ENCODE peak calls at places on chromosomes 16 and 17, in four cellular contexts. P is ACHN, B is HTR-8/SVneo, J is DMS153. M is an unnamed sample.

GRCh38 chr16:84738255-84739038 is 38.6 kb downstream of the USP10 start:
- DNase-seq in B (peak), P (peak), J (peak), M (peak)

GRCh38 chr16:11543676-11544393 is 42.9 kb downstream of the LITAF start:
- DNase-seq in J (no peak), P (no peak), B (no peak), M (no peak)

GRCh38 chr16:49269231-49269630 is 12.4 kb downstream of the CBLN1 start:
- DNase-seq in J (no peak), B (no peak), P (no peak), M (no peak)

GRCh38 chr17:82399601-82400101 is 18.5 kb upstream of the HEXD start:
- DNase-seq in B (no peak), J (no peak), P (no peak), M (no peak)

GRCh38 chr17:41579484-41580243 is 7.0 kb downstream of the KRT14 start:
- DNase-seq in J (peak), P (peak), B (peak), M (peak)

GRCh38 chr16:83878838-83879237 is 20.1 kb upstream of the MLYCD start:
- DNase-seq in J (no peak), B (peak), P (peak), M (peak)

GRCh38 chr16:89268987-89269735 is 51.7 kb downstream of the ZNF778 start:
- DNase-seq in P (peak), B (no peak), J (no peak), M (no peak)

GRCh38 chr16:57889960-57890751 is 80.8 kb downstream of the CNGB1 start:
- DNase-seq in J (no peak), P (no peak), B (no peak), M (no peak)

GRCh38 chr17:58059141-58059540 is 24.1 kb upstream of the DYNLL2 start:
- DNase-seq in B (no peak), P (no peak), J (no peak), M (no peak)

GRCh38 chr17:12673788-12674187 is 8.1 kb downstream of the MYOCD start:
- DNase-seq in P (no peak), J (no peak), B (no peak), M (no peak)

GRCh38 chr17:81868674-81869220 is 2.4 kb downstream of the ARHGDIA start:
- DNase-seq in P (peak), B (peak), J (no peak), M (peak)

GRCh38 chr17:60392845-60393702 is 1.1 kb upstream of the USP32 start:
- DNase-seq in B (peak), P (peak), J (peak), M (peak)

GRCh38 chr16:27429330-27429871 is 27.4 kb downstream of the IL21R start:
- DNase-seq in P (no peak), B (no peak), J (no peak), M (no peak)

GRCh38 chr17:81925860-81926450 is 1.6 kb downstream of the MAFG start:
- DNase-seq in B (no peak), P (no peak), J (no peak), M (no peak)

GRCh38 chr16:26645629-26646028 is 421.1 kb upstream of the C16orf82 start:
- DNase-seq in B (no peak), P (peak), J (no peak), M (no peak)

GRCh38 chr17:29562615-29563014 is 4.2 kb downstream of the ABHD15 start:
- DNase-seq in J (no peak), B (no peak), P (no peak), M (no peak)

GRCh38 chr16:85517154-85517553 is 96.0 kb upstream of the GSE1 start:
- DNase-seq in J (no peak), B (no peak), P (no peak), M (no peak)

GRCh38 chr17:60277258-60277657 is 114.7 kb downstream of the USP32 start:
- DNase-seq in J (no peak), B (no peak), P (no peak), M (no peak)

GRCh38 chr17:78951967-78952551 is 26.9 kb upstream of the TIMP2 start:
- DNase-seq in P (no peak), B (no peak), J (no peak), M (no peak)

GRCh38 chr17:16941072-16941641 is 30.8 kb downstream of the TNFRSF13B start:
- DNase-seq in P (no peak), B (no peak), J (no peak), M (no peak)

GRCh38 chr16:1154291-1154886 is 1.5 kb downstream of the CACNA1H start:
- DNase-seq in B (no peak), P (no peak), J (no peak), M (no peak)

GRCh38 chr17:38590988-38591758 is 14.6 kb downstream of the SRCIN1 start:
- DNase-seq in P (no peak), B (no peak), J (no peak), M (peak)

GRCh38 chr16:52090080-52090479 is 456.9 kb downstream of the TOX3 start:
- DNase-seq in B (no peak), J (no peak), P (no peak), M (peak)

GRCh38 chr16:78291642-78292041 is 192.2 kb downstream of the WWOX start:
- DNase-seq in J (no peak), P (no peak), B (no peak), M (no peak)

GRCh38 chr17:77127735-77128361 is 12.9 kb upstream of the SEC14L1 start:
- DNase-seq in B (no peak), P (no peak), J (no peak), M (no peak)

GRCh38 chr16:20740007-20740883 is 1.4 kb downstream of the THUMPD1 start:
- DNase-seq in B (no peak), P (peak), J (no peak), M (peak)

GRCh38 chr17:35981908-35982330 is 622 bp upstream of the CCL16 start:
- DNase-seq in P (no peak), B (no peak), J (no peak), M (no peak)

GRCh38 chr16:48125888-48126287 is 29.9 kb downstream of the ABCC12 start:
- DNase-seq in P (no peak), J (no peak), B (no peak), M (no peak)

GRCh38 chr17:17789410-17789809 is 47.4 kb downstream of the SREBF1 start:
- DNase-seq in B (no peak), P (no peak), J (no peak), M (no peak)

GRCh38 chr16:59886021-59886420 is 1151.9 kb upstream of the GOT2 start:
- DNase-seq in B (peak), J (no peak), P (peak), M (no peak)

GRCh38 chr17:61408151-61409041 is 8.8 kb downstream of the TBX2 start:
- DNase-seq in P (no peak), B (no peak), J (no peak), M (no peak)

GRCh38 chr16:88691924-88692560 is 5.7 kb upstream of the SNAI3 start:
- DNase-seq in P (no peak), J (no peak), B (no peak), M (no peak)

GRCh38 chr17:41987642-41988041 is 21.0 kb downstream of the CNP start:
- DNase-seq in B (no peak), P (no peak), J (no peak), M (no peak)

GRCh38 chr17:34990921-34991365 is 10.6 kb downstream of the LIG3 start:
- DNase-seq in B (no peak), J (no peak), P (no peak), M (no peak)

GRCh38 chr17:77566151-77566550 is 392.4 kb upstream of the TNRC6C start:
- DNase-seq in P (no peak), B (no peak), J (no peak), M (no peak)

GRCh38 chr17:35069311-35069710 is 5.8 kb upstream of the RFFL start:
- DNase-seq in B (no peak), J (no peak), P (no peak), M (peak)

GRCh38 chr16:77300232-77300631 is 101.0 kb downstream of the SYCE1L start:
- DNase-seq in J (no peak), B (no peak), P (no peak), M (no peak)

GRCh38 chr17:55584055-55584685 is 72.9 kb upstream of the SMIM36 start:
- DNase-seq in J (no peak), P (no peak), B (no peak), M (no peak)

GRCh38 chr16:31458073-31458834 is 1.0 kb upstream of the ARMC5 start:
- DNase-seq in B (no peak), J (peak), P (peak), M (peak)

GRCh38 chr17:61251939-61252865 is 147.4 kb upstream of the TBX2 start:
- DNase-seq in P (no peak), J (no peak), B (no peak), M (no peak)